ENCODE peak calls at places on chromosomes 16 and 17, in four cellular contexts. R is bronchial epithelial cell, J is BJ, U is heart right ventricle. B is an unnamed sample.

GRCh38 chr17:72797142-72797541 is 295.3 kb downstream of the SLC39A11 start:
- DNase-seq in R (no peak), J (no peak), U (no peak), B (no peak)

GRCh38 chr16:19781196-19781595 is 63.1 kb downstream of the IQCK start:
- DNase-seq in R (no peak), J (no peak), U (no peak), B (no peak)

GRCh38 chr16:79307214-79307613 is 293.3 kb downstream of the MAF start:
- DNase-seq in R (no peak), J (no peak), U (peak; percentile 48), B (peak; percentile 55)

GRCh38 chr16:79287424-79287917 is 313.1 kb downstream of the MAF start:
- DNase-seq in R (no peak), J (no peak), U (no peak), B (no peak)

GRCh38 chr16:89687092-89687940 is 827 bp downstream of the CDK10 start:
- DNase-seq in R (peak; percentile 45), J (peak; percentile 3), U (no peak), B (no peak)

GRCh38 chr17:42266918-42267766 is 9.0 kb downstream of the STAT5B start:
- DNase-seq in R (peak; percentile 63), J (peak; percentile 78), U (no peak), B (no peak)

GRCh38 chr16:3479654-3480216 is 15.6 kb downstream of the C16orf90 start:
- DNase-seq in R (no peak), J (no peak), U (no peak), B (peak; percentile 70)

GRCh38 chr16:82767198-82767597 is 140.4 kb downstream of the CDH13 start:
- DNase-seq in R (no peak), J (no peak), U (no peak), B (no peak)

GRCh38 chr17:30344283-30345088 is 10.6 kb upstream of the TMIGD1 start:
- DNase-seq in R (peak; percentile 76), J (no peak), U (peak; percentile 41), B (peak; percentile 45)

GRCh38 chr16:58638148-58639036 is 8.8 kb upstream of the CNOT1 start:
- DNase-seq in R (peak; percentile 85), J (peak; percentile 70), U (peak; percentile 24), B (no peak)

GRCh38 chr17:45371414-45372324 is 54.8 kb upstream of the MAP3K14 start:
- DNase-seq in R (peak; percentile 89), J (peak; percentile 91), U (peak; percentile 80), B (peak; percentile 31)

GRCh38 chr16:377419-377951 is 4.3 kb downstream of the PGAP6 start:
- DNase-seq in R (no peak), J (no peak), U (peak; percentile 18), B (no peak)

GRCh38 chr16:75922250-75922649 is 196.0 kb upstream of the CPHXL start:
- DNase-seq in R (no peak), J (no peak), U (no peak), B (no peak)

GRCh38 chr17:58324409-58325288 is 3.9 kb downstream of the TSPOAP1 start:
- DNase-seq in R (no peak), J (no peak), U (peak; percentile 44), B (peak; percentile 71)

GRCh38 chr16:3170440-3171180 is 17.4 kb upstream of the OR1F1 start:
- DNase-seq in R (no peak), J (no peak), U (no peak), B (no peak)

GRCh38 chr16:10181196-10182162 is 749 bp downstream of the GRIN2A start:
- DNase-seq in R (peak; percentile 20), J (no peak), U (peak; percentile 70), B (peak; percentile 92)

GRCh38 chr17:27239046-27239445 is 54.9 kb upstream of the WSB1 start:
- DNase-seq in R (no peak), J (no peak), U (no peak), B (no peak)

GRCh38 chr16:81987706-81988105 is 23.6 kb downstream of the SDR42E1 start:
- DNase-seq in R (peak; percentile 38), J (no peak), U (no peak), B (no peak)

GRCh38 chr17:42118545-42118944 is 2.6 kb downstream of the KAT2A start:
- DNase-seq in R (peak; percentile 37), J (no peak), U (no peak), B (no peak)

GRCh38 chr16:31875112-31875803 is 1.7 kb downstream of the ZNF267 start:
- DNase-seq in R (peak; percentile 35), J (no peak), U (no peak), B (no peak)

GRCh38 chr16:86752582-86753175 is 174.3 kb downstream of the FOXL1 start:
- DNase-seq in R (no peak), J (no peak), U (no peak), B (no peak)

GRCh38 chr16:19136549-19137196 is 22.9 kb downstream of the ITPRIPL2 start:
- DNase-seq in R (peak; percentile 36), J (no peak), U (no peak), B (no peak)

GRCh38 chr17:30092886-30093285 is 23.7 kb upstream of the NSRP1 start:
- DNase-seq in R (no peak), J (no peak), U (no peak), B (no peak)

GRCh38 chr17:75844530-75845057 is 390 bp upstream of the UNC13D start:
- DNase-seq in R (peak; percentile 51), J (no peak), U (no peak), B (no peak)

GRCh38 chr17:38562215-38562569 is 43.6 kb downstream of the SRCIN1 start:
- DNase-seq in R (no peak), J (no peak), U (no peak), B (no peak)

GRCh38 chr16:3665508-3665907 is 11.0 kb downstream of the DNASE1 start:
- DNase-seq in R (no peak), J (no peak), U (no peak), B (no peak)

GRCh38 chr17:67601897-67602296 is 115.8 kb upstream of the NOL11 start:
- DNase-seq in R (no peak), J (no peak), U (no peak), B (no peak)

GRCh38 chr17:67600408-67600807 is 117.3 kb upstream of the NOL11 start:
- DNase-seq in R (no peak), J (no peak), U (no peak), B (no peak)

GRCh38 chr17:67602439-67602838 is 115.3 kb upstream of the NOL11 start:
- DNase-seq in R (no peak), J (no peak), U (no peak), B (no peak)

GRCh38 chr17:67605259-67605912 is 112.3 kb upstream of the NOL11 start:
- DNase-seq in R (no peak), J (no peak), U (peak; percentile 73), B (peak; percentile 34)

GRCh38 chr17:67602974-67603373 is 114.8 kb upstream of the NOL11 start:
- DNase-seq in R (peak; percentile 28), J (no peak), U (no peak), B (no peak)
- TF ChIP-seq CTCF in R (peak; percentile 60), J (peak; percentile 42), U (peak; percentile 36), B (peak; percentile 41)

DNA sequence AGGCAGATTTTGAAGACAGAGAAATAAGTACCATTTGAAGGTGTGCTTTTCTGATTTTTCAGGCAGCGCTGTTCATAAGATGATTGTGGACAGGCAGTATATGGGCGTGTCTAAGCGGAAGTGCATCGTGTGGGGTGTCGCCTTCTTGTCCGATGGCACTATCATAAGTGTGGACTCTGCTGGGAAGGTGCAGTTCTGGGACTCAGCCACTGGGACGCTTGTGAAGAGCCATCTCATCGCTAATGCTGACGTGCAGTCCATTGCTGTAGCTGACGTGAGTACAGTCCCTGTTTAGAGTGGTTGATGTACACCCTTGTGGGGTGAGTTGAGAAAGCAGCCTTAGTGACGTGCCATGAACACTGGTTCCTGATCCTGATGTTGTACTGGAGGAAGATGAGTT is 10.7 kb downstream of the UTP4 start:
- DNase-seq in R (no peak), J (no peak), U (no peak), B (no peak)
- TF ChIP-seq CTCF in R (no peak), J (no peak), U (no peak), B (no peak)

GRCh38 chr16:24906199-24906808 is 60.5 kb downstream of the SLC5A11 start:
- DNase-seq in R (peak; percentile 8), J (no peak), U (no peak), B (no peak)
- TF ChIP-seq CTCF in R (peak; percentile 37), J (peak; percentile 58), U (peak; percentile 36), B (peak; percentile 48)

DNA sequence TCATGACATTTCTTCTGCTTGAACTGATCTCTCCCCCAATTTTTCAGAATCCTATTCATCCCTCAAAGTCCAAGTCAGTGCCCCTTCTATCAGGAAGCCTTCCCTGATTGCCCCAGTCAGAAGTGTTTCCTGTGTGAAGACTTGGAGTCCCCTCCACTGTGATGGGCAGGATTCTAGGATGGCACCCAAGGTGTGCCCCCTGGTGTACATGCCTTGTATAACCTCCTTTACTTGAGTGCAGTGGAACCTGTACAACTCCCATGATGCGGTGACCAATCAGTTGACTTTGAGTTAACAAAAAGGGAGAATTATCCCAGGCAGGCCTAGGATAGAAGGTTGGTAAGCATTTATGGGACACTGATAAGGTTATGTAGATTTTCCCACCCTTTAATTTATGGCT is 23.4 kb downstream of the MYH13 start:
- DNase-seq in R (no peak), J (no peak), U (no peak), B (no peak)
- TF ChIP-seq CTCF in R (no peak), J (no peak), U (no peak), B (peak; percentile 25)

GRCh38 chr17:6471531-6472465 is 27.5 kb downstream of the PIMREG start:
- DNase-seq in R (peak; percentile 49), J (no peak), U (no peak), B (no peak)
- TF ChIP-seq CTCF in R (peak; percentile 1), J (peak; percentile 42), U (no peak), B (no peak)